ENCODE peak calls at places on chromosome 7, in five cellular contexts. K, F, D, P and H are unnamed samples.

GRCh38 chr7:81331061-81332018 is 412.5 kb upstream of the SEMA3C start:
- DNase-seq in D (no peak), K (no peak), F (no peak), P (no peak), H (no peak)

GRCh38 chr7:91636129-91636724 is 244.3 kb downstream of the MTERF1 start:
- DNase-seq in D (peak; percentile 35), K (no peak), F (no peak), P (no peak), H (no peak)

GRCh38 chr7:68542831-68543230 is 1055.4 kb upstream of the AUTS2 start:
- DNase-seq in F (no peak), P (no peak), D (no peak), K (no peak), H (no peak)

GRCh38 chr7:105790996-105791395 is 85.4 kb downstream of the ATXN7L1 start:
- DNase-seq in F (no peak), P (no peak), D (no peak), K (no peak), H (no peak)

GRCh38 chr7:2478387-2478760 is 2.2 kb upstream of the GRIFIN start:
- DNase-seq in P (no peak), D (no peak), F (no peak), K (peak; percentile 50), H (peak; percentile 43)

GRCh38 chr7:100803398-100804161 is 23.7 kb downstream of the EPHB4 start:
- DNase-seq in F (peak; percentile 56), D (peak; percentile 17), P (peak; percentile 63), K (peak; percentile 86), H (peak; percentile 76)

GRCh38 chr7:30920021-30920583 is 8.4 kb downstream of the AQP1 start:
- DNase-seq in F (no peak), K (no peak), P (no peak), D (no peak), H (no peak)

GRCh38 chr7:45580053-45580872 is 6.1 kb downstream of the ADCY1 start:
- DNase-seq in K (peak; percentile 55), F (no peak), P (peak; percentile 69), D (no peak), H (no peak)

GRCh38 chr7:112510032-112510742 is 29.4 kb downstream of the LSMEM1 start:
- DNase-seq in K (no peak), P (no peak), F (peak; percentile 17), D (no peak), H (no peak)

GRCh38 chr7:80773787-80774508 is 135.5 kb downstream of the CD36 start:
- DNase-seq in K (no peak), F (no peak), D (no peak), P (no peak), H (no peak)

GRCh38 chr7:35647171-35647574 is 47.8 kb downstream of the HERPUD2 start:
- DNase-seq in F (no peak), D (peak; percentile 81), P (no peak), K (peak; percentile 13), H (no peak)

GRCh38 chr7:83468251-83468739 is 180.6 kb downstream of the SEMA3E start:
- DNase-seq in P (no peak), K (peak; percentile 15), F (peak; percentile 83), D (peak; percentile 26), H (peak; percentile 96)

GRCh38 chr7:5661941-5662340 is 119.5 kb downstream of the RNF216 start:
- DNase-seq in F (no peak), K (no peak), P (no peak), D (no peak), H (no peak)

GRCh38 chr7:135189961-135190360 is 19.5 kb upstream of the CYREN start:
- DNase-seq in P (no peak), K (no peak), F (no peak), D (no peak), H (no peak)

GRCh38 chr7:31788445-31788844 is 101.4 kb downstream of the PPP1R17 start:
- DNase-seq in F (no peak), K (no peak), P (no peak), D (no peak), H (no peak)

GRCh38 chr7:151990567-151990966 is 34.3 kb downstream of the GALNTL5 start:
- DNase-seq in P (no peak), F (no peak), D (no peak), K (no peak), H (no peak)

GRCh38 chr7:128948312-128948973 is 10.7 kb downstream of the IRF5 start:
- DNase-seq in F (no peak), D (no peak), P (no peak), K (no peak), H (no peak)

GRCh38 chr7:832292-832967 is at the start of gene SUN1:
- DNase-seq in K (no peak), F (peak; percentile 26), P (no peak), D (peak; percentile 13), H (peak; percentile 71)

GRCh38 chr7:44275829-44276570 is 49.4 kb downstream of the CAMK2B start:
- DNase-seq in F (no peak), D (no peak), P (peak; percentile 80), K (peak; percentile 80), H (no peak)

GRCh38 chr7:155344270-155344617 is 46.6 kb downstream of the INSIG1 start:
- DNase-seq in K (no peak), D (no peak), F (no peak), P (no peak), H (no peak)

GRCh38 chr7:107742678-107743566 is 1.0 kb upstream of the CBLL1 start:
- DNase-seq in F (peak; percentile 56), P (no peak), D (no peak), K (peak; percentile 59), H (peak; percentile 51)

GRCh38 chr7:112212516-112213036 is 6.1 kb downstream of the ZNF277 start:
- DNase-seq in D (no peak), F (no peak), P (no peak), K (no peak), H (no peak)

GRCh38 chr7:46058424-46058823 is 137.4 kb upstream of the IGFBP3 start:
- DNase-seq in K (no peak), D (no peak), P (no peak), F (no peak), H (no peak)

GRCh38 chr7:47186316-47186715 is 395.6 kb downstream of the TNS3 start:
- DNase-seq in K (no peak), P (no peak), D (no peak), F (peak; percentile 25), H (no peak)

GRCh38 chr7:129376778-129377700 is 57.2 kb upstream of the STRIP2 start:
- DNase-seq in D (no peak), K (no peak), P (no peak), F (no peak), H (no peak)

GRCh38 chr7:16114633-16115032 is 306.7 kb downstream of the CRPPA start:
- DNase-seq in K (no peak), F (no peak), P (no peak), D (no peak), H (peak; percentile 37)

GRCh38 chr7:134737561-134738353 is 41.7 kb upstream of the CALD1 start:
- DNase-seq in P (no peak), F (peak; percentile 36), D (no peak), K (no peak), H (no peak)

GRCh38 chr7:80159802-80160201 is 25.2 kb downstream of the GNAI1 start:
- DNase-seq in P (no peak), D (no peak), F (no peak), K (no peak), H (no peak)

GRCh38 chr7:83677180-83677866 is 28.4 kb upstream of the SEMA3E start:
- DNase-seq in K (no peak), D (no peak), F (no peak), P (no peak), H (peak; percentile 41)

GRCh38 chr7:124022551-124022950 is 10.3 kb downstream of the TMEM229A start:
- DNase-seq in K (no peak), D (no peak), P (no peak), F (no peak), H (no peak)

GRCh38 chr7:26653966-26654365 is 210.4 kb downstream of the SKAP2 start:
- DNase-seq in P (no peak), D (no peak), K (no peak), F (no peak), H (no peak)

GRCh38 chr7:134836447-134836846 is 57.0 kb downstream of the CALD1 start:
- DNase-seq in D (no peak), F (no peak), P (no peak), K (no peak), H (no peak)

GRCh38 chr7:155414508-155414907 is 43.4 kb upstream of the EN2 start:
- DNase-seq in F (no peak), P (no peak), D (no peak), K (peak; percentile 50), H (peak; percentile 31)

GRCh38 chr7:139396323-139396951 is 36.7 kb downstream of the LUC7L2 start:
- DNase-seq in F (no peak), D (no peak), K (no peak), P (no peak), H (no peak)
- H3K27ac ChIP-seq in F (no peak overlapping the region), D (no peak overlapping the region), K (no peak overlapping the region), P (no peak overlapping the region), H (no peak overlapping the region)

GRCh38 chr7:33781796-33782195 is 123.5 kb upstream of the BMPER start:
- DNase-seq in D (no peak), P (no peak), F (no peak), K (no peak), H (no peak)

GRCh38 chr7:33788493-33788892 is 116.8 kb upstream of the BMPER start:
- DNase-seq in D (no peak), F (no peak), P (no peak), K (no peak), H (no peak)

GRCh38 chr7:33781167-33781566 is 124.2 kb upstream of the BMPER start:
- DNase-seq in P (no peak), K (no peak), F (no peak), D (no peak), H (no peak)

GRCh38 chr7:33779216-33779615 is 126.1 kb upstream of the BMPER start:
- DNase-seq in P (no peak), D (no peak), K (no peak), F (no peak), H (no peak)

DNA sequence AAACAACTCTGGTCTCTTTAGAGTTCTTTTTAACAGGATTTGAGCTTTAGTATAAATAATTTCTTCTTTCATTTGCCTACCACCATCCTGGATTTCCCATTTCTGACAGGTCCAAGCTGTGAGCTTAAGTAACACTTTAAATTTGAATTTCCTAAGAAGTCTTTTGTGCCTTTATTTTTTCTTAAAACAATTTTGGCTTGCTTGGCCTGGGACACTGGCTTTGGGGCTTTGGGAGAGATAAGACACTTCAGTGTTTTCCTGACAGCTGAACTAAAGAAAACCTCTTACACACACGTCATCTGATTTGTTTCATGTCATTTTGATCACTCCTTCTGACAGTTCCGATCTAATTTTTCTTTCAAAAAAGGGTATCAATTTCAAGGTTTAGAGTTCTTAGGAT is 121.3 kb upstream of the BMPER start:
- DNase-seq in D (no peak), F (no peak), P (no peak), K (no peak), H (no peak)
- TF ChIP-seq KDM1A in D (no peak), F (no peak), P (no peak), K (no peak), H (no peak)

GRCh38 chr7:74371381-74372059 is 82.2 kb upstream of the GTF2IRD1 start:
- DNase-seq in P (peak; percentile 70), D (no peak), F (no peak), K (peak; percentile 56), H (no peak)
- H3K27ac ChIP-seq in P (no peak overlapping the region), D (no peak overlapping the region), F (no peak overlapping the region), K (no peak overlapping the region), H (peak overlapping the region; percentile 61)

DNA sequence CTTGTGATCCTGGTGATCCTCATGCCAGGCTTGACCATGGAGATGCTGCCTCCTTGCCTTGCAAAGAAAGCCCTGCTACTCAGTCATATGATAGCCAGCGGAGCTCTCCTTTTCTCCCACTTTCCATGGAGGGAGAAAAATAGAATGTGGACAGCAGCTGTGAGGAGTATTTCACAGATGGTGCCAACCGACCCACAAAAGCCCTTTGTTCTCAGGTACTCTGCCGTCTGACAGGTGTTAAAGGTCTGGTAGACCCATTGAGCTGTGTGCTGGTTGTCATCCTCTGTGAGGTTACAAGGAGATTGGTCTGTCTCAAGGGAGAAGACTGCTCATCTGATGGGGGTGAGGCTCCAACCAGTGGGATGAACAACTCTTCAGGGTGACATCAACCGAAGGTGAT is 29.5 kb upstream of the COBL start:
- DNase-seq in F (no peak), K (no peak), P (no peak), D (no peak), H (no peak)
- TF ChIP-seq KDM1A in F (no peak), K (no peak), P (no peak), D (no peak), H (no peak)